ENCODE peak calls at places on chromosomes 11 and 22, in six cellular contexts. S, E, R, X, H and B are unnamed samples.

GRCh38 chr11:80898910-80899309 is 1458.1 kb upstream of the TENM4 start:
- DNase-seq in S (no peak), E (no peak), R (no peak), X (no peak), H (no peak), B (no peak)

GRCh38 chr11:112310414-112310813 is 49.8 kb upstream of the PLET1 start:
- DNase-seq in S (peak), E (no peak), R (peak), X (no peak), H (no peak), B (no peak)

GRCh38 chr11:100356035-100356434 is 331.1 kb upstream of the ARHGAP42 start:
- DNase-seq in S (no peak), E (no peak), R (no peak), X (no peak), H (no peak), B (no peak)

GRCh38 chr11:114280696-114281095 is 15.5 kb upstream of the NNMT start:
- DNase-seq in S (peak), E (peak), R (peak), X (peak), H (peak), B (peak)

GRCh38 chr11:34176980-34177319 is 71.5 kb downstream of the NAT10 start:
- DNase-seq in S (no peak), E (no peak), R (no peak), X (no peak), H (no peak), B (no peak)

GRCh38 chr22:20646377-20646776 is 127.5 kb upstream of the SERPIND1 start:
- DNase-seq in S (no peak), E (no peak), R (no peak), X (peak), H (no peak), B (no peak)

GRCh38 chr11:64206457-64207246 is at the start of gene FERMT3:
- DNase-seq in S (no peak), E (no peak), R (no peak), X (no peak), H (no peak), B (no peak)

GRCh38 chr22:19275104-19275503 is 16.4 kb downstream of the CLTCL1 start:
- DNase-seq in S (no peak), E (peak), R (no peak), X (no peak), H (no peak), B (no peak)

GRCh38 chr22:31089101-31090100 is 8.3 kb downstream of the SMTN start:
- DNase-seq in S (peak), E (peak), R (no peak), X (no peak), H (no peak), B (no peak)

GRCh38 chr11:28528217-28528616 is 420.0 kb downstream of the METTL15 start:
- DNase-seq in S (no peak), E (no peak), R (no peak), X (no peak), H (no peak), B (no peak)

GRCh38 chr11:19181673-19182261 is 20.0 kb downstream of the CSRP3 start:
- DNase-seq in S (no peak), E (no peak), R (no peak), X (no peak), H (no peak), B (no peak)

GRCh38 chr22:45516923-45517675 is 14.4 kb downstream of the FBLN1 start:
- DNase-seq in S (peak), E (no peak), R (peak), X (no peak), H (peak), B (no peak)

GRCh38 chr22:39114157-39114511 is 17.1 kb downstream of the APOBEC3H start:
- DNase-seq in S (no peak), E (no peak), R (no peak), X (peak), H (peak), B (no peak)

GRCh38 chr11:112748713-112749481 is 212.3 kb upstream of the NCAM1 start:
- DNase-seq in S (no peak), E (no peak), R (no peak), X (no peak), H (no peak), B (no peak)

GRCh38 chr11:18844753-18845367 is 53.3 kb upstream of the PTPN5 start:
- DNase-seq in S (peak), E (no peak), R (peak), X (peak), H (peak), B (no peak)

GRCh38 chr22:36928181-36928580 is 14.8 kb downstream of the CSF2RB start:
- DNase-seq in S (no peak), E (no peak), R (no peak), X (no peak), H (no peak), B (no peak)
- H4K8ac ChIP-seq in S (no peak), E (no peak), R (no peak), X (no peak), H (no peak), B (no peak)

GRCh38 chr11:125404811-125405481 is 91.1 kb downstream of the FEZ1 start:
- DNase-seq in S (peak), E (peak), R (peak), X (peak), H (peak), B (peak)

GRCh38 chr11:125407046-125407445 is 89.0 kb downstream of the FEZ1 start:
- DNase-seq in S (no peak), E (no peak), R (no peak), X (no peak), H (no peak), B (no peak)

GRCh38 chr11:125401746-125402145 is 94.3 kb downstream of the FEZ1 start:
- DNase-seq in S (peak), E (no peak), R (peak), X (peak), H (peak), B (peak)

GRCh38 chr11:125402436-125402835 is 93.6 kb downstream of the FEZ1 start:
- DNase-seq in S (peak), E (no peak), R (peak), X (no peak), H (no peak), B (no peak)

DNA sequence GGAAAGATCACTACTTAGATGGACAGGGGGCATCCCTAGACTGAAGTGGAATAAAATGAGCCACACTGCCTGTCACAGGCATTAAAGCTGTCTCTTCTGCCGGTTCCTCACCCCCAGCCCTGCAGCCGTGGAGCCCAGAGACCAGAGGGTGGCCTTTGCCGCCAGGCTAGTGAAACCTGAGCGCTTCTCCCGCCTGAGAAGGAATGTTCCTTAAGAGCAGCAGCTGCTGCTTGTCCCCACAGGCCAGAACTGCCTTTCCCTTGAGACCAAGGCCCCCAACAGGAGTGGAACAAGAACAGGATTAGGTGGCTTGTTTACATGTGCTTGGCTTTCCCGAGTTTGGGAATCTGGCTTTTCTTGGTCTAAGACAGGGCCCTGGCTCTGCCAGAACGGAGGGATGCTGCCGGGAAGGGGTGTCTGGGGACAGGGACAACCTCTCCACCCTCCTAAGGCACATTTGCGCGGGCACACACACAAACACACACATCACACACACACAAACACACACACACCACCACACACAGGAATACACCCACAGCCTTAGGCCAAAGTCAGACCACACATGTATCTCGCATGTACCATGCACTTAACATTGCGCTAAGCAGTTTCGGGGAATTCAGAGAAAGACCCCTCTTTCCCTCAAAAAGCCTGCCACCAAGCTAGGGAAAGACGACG is 91.8 kb downstream of the FEZ1 start:
- DNase-seq in S (peak), E (peak), R (no peak), X (peak), H (peak), B (peak)
- H3K23ac ChIP-seq in S (no peak), E (no peak), R (peak), X (no peak), H (no peak), B (no peak)

DNA sequence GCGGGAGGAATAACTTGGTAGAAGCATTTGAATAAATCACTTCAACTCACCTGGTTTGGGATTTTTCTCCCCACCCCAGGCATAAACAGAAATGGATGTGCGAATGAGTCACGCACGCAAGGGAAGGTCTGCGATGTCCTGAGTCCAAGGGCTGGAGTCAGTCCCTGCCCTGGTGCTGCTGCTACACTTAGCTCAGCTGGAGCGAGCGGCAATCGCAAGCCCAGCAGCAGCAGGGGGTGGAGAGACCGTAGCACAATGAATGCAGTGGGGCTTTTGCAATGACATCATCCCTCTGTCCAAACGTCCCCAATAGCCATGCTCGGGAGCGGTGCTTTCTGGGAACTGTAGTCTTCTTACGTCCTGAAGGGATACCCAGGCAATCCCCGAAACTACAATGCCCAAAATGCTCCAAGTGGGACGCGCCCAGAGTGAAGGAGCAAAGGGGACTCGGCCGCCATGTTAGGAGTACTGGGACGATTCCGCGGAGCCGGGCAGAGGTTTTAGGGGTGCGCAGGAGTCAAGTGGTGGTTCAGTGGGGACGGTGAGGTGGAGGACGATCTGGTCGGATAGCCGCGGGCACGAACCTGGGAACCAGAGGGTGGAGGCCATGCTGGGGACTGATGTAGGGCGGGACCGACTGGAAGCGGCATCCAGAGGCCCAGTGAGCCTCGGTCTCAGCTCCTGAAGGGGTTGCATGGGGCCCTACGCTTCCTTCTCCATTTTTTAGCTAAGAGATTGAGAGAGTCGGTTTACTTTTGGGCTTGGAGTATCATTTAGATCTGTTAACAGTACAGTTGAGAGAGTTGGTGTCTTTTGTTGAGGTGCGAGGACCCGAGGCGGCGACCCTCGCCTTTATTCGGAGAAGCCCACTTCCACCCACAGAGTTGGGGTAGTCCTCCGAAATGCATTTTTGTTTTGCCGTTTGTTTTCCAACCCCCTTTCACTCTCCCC is at the start of gene RAB30:
- DNase-seq in S (peak), E (peak), R (peak), X (peak), H (peak), B (peak)
- H2BK15ac ChIP-seq in S (no peak), E (no peak), R (peak), X (peak), H (no peak), B (peak)

GRCh38 chr11:4626207-4627105 is 10.8 kb upstream of the OR51D1 start:
- DNase-seq in S (peak), E (peak), R (peak), X (peak), H (peak), B (peak)
- H4K8ac ChIP-seq in S (no peak), E (no peak), R (no peak), X (no peak), H (no peak), B (no peak)

DNA sequence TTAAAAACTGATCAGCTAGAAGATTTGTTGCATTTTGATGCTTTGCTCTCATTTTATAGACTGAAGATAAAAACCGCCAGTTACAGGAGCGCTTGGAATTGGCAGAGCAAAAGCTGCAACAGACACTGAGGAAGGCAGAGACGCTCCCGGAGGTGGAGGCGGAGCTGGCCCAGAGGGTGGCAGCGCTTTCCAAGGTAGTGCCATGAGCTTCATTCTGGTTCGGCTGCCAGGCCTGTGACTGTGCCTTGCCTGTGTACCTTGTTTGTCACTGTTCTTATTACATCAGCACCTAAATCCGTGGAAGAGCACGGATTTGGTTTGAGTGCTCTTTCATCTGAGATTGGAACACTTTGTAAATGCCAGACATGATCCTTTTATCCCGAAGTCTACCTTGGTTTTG is 61.4 kb downstream of the PPFIA1 start:
- DNase-seq in S (no peak), E (no peak), R (no peak), X (no peak), H (no peak), B (no peak)
- H3K23ac ChIP-seq in S (no peak), E (no peak), R (no peak), X (no peak), H (no peak), B (no peak)

DNA sequence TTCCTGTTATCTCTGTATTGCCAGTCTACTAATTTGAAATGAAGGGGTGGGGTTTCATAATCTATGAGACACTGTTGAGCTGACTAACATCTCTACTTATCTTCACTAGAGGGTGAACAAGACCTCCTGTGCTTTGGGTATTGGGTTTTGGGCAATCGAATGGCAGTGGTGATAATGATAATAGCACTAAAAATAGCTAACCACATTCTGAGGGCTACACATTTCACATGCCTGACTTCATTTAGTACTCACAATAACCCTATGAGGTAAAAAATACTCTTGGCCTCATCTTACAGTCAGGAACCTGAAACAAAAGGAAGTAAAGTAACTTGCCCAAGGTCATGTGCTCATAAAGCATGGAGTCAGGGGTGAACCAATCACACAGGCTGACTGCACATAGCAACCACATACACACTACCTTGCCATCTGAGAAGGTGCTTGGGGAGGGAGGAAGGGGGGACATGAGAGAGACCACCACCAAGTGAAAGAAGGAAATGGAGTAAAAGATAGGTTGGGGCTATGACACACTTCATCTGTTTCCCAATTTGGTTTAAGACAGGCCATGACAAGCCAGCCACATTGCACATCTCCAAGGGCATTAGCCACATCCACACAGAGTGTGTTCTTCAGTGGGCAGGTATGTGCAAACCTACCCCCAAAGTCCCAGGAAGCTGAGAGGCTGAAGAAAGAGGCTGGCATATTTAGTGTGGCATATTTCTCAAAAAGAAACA is 387.6 kb upstream of the DDI1 start:
- DNase-seq in S (peak), E (no peak), R (peak), X (no peak), H (no peak), B (no peak)
- H2BK15ac ChIP-seq in S (no peak), E (no peak), R (peak), X (no peak), H (no peak), B (no peak)